ENCODE peak calls at places on chromosomes 2 and 18, in ten cellular contexts. One of them, this sample, is unnamed.

GRCh38 chr2:191274404-191274803 is 29.2 kb downstream of the MYO1B start:
- DNase-seq in mesothelial cell of epicardium: no peak
- DNase-seq in astrocyte of the cerebellum: no peak
- DNase-seq in esophagus squamous epithelium: no peak
- DNase-seq in activated naive CD4-positive, alpha-beta T cell treated with anti-CD3 and anti-CD28 coated beads for 36 hours: no peak
- DNase-seq in stimulated activated CD4-positive, alpha-beta T cell treated with anti-CD3 and anti-CD28 coated beads, Interleukin-15, amount 100 ng/mL, for 1 hour: no peak
- DNase-seq in left ventricle myocardium superior: no peak
- DNase-seq in Karpas-422: no peak
- DNase-seq in prostate gland: no peak
- DNase-seq in ELR: no peak
- DNase-seq in this sample: no peak

GRCh38 chr2:238785528-238785860 is 62.4 kb upstream of the TWIST2 start:
- DNase-seq in mesothelial cell of epicardium: no peak
- DNase-seq in astrocyte of the cerebellum: no peak
- DNase-seq in esophagus squamous epithelium: no peak
- DNase-seq in activated naive CD4-positive, alpha-beta T cell treated with anti-CD3 and anti-CD28 coated beads for 36 hours: no peak
- DNase-seq in stimulated activated CD4-positive, alpha-beta T cell treated with anti-CD3 and anti-CD28 coated beads, Interleukin-15, amount 100 ng/mL, for 1 hour: no peak
- DNase-seq in left ventricle myocardium superior: no peak
- DNase-seq in Karpas-422: no peak
- DNase-seq in prostate gland: no peak
- DNase-seq in ELR: peak
- DNase-seq in this sample: no peak

GRCh38 chr2:146123714-146124113 is 1603.8 kb upstream of the ZEB2 start:
- DNase-seq in mesothelial cell of epicardium: no peak
- DNase-seq in astrocyte of the cerebellum: no peak
- DNase-seq in esophagus squamous epithelium: no peak
- DNase-seq in activated naive CD4-positive, alpha-beta T cell treated with anti-CD3 and anti-CD28 coated beads for 36 hours: no peak
- DNase-seq in stimulated activated CD4-positive, alpha-beta T cell treated with anti-CD3 and anti-CD28 coated beads, Interleukin-15, amount 100 ng/mL, for 1 hour: no peak
- DNase-seq in left ventricle myocardium superior: no peak
- DNase-seq in Karpas-422: no peak
- DNase-seq in prostate gland: no peak
- DNase-seq in ELR: peak
- DNase-seq in this sample: no peak

GRCh38 chr2:40256649-40257048 is 195.2 kb downstream of the SLC8A1 start:
- DNase-seq in mesothelial cell of epicardium: no peak
- DNase-seq in astrocyte of the cerebellum: no peak
- DNase-seq in esophagus squamous epithelium: no peak
- DNase-seq in activated naive CD4-positive, alpha-beta T cell treated with anti-CD3 and anti-CD28 coated beads for 36 hours: no peak
- DNase-seq in stimulated activated CD4-positive, alpha-beta T cell treated with anti-CD3 and anti-CD28 coated beads, Interleukin-15, amount 100 ng/mL, for 1 hour: no peak
- DNase-seq in left ventricle myocardium superior: no peak
- DNase-seq in Karpas-422: peak
- DNase-seq in prostate gland: no peak
- DNase-seq in ELR: peak
- DNase-seq in this sample: no peak

GRCh38 chr2:238865744-238866355 is 18.0 kb downstream of the TWIST2 start:
- DNase-seq in mesothelial cell of epicardium: no peak
- DNase-seq in astrocyte of the cerebellum: no peak
- DNase-seq in esophagus squamous epithelium: no peak
- DNase-seq in activated naive CD4-positive, alpha-beta T cell treated with anti-CD3 and anti-CD28 coated beads for 36 hours: no peak
- DNase-seq in stimulated activated CD4-positive, alpha-beta T cell treated with anti-CD3 and anti-CD28 coated beads, Interleukin-15, amount 100 ng/mL, for 1 hour: no peak
- DNase-seq in left ventricle myocardium superior: no peak
- DNase-seq in Karpas-422: no peak
- DNase-seq in prostate gland: no peak
- DNase-seq in ELR: no peak
- DNase-seq in this sample: no peak

GRCh38 chr18:77105021-77105420 is 27.6 kb downstream of the MBP start:
- DNase-seq in mesothelial cell of epicardium: no peak
- DNase-seq in astrocyte of the cerebellum: no peak
- DNase-seq in esophagus squamous epithelium: no peak
- DNase-seq in activated naive CD4-positive, alpha-beta T cell treated with anti-CD3 and anti-CD28 coated beads for 36 hours: peak
- DNase-seq in stimulated activated CD4-positive, alpha-beta T cell treated with anti-CD3 and anti-CD28 coated beads, Interleukin-15, amount 100 ng/mL, for 1 hour: no peak
- DNase-seq in left ventricle myocardium superior: no peak
- DNase-seq in Karpas-422: no peak
- DNase-seq in prostate gland: no peak
- DNase-seq in ELR: no peak
- DNase-seq in this sample: peak

GRCh38 chr18:79754022-79754761 is 43.5 kb upstream of the KCNG2 start:
- DNase-seq in mesothelial cell of epicardium: no peak
- DNase-seq in astrocyte of the cerebellum: no peak
- DNase-seq in esophagus squamous epithelium: no peak
- DNase-seq in activated naive CD4-positive, alpha-beta T cell treated with anti-CD3 and anti-CD28 coated beads for 36 hours: no peak
- DNase-seq in stimulated activated CD4-positive, alpha-beta T cell treated with anti-CD3 and anti-CD28 coated beads, Interleukin-15, amount 100 ng/mL, for 1 hour: no peak
- DNase-seq in left ventricle myocardium superior: no peak
- DNase-seq in Karpas-422: no peak
- DNase-seq in prostate gland: no peak
- DNase-seq in ELR: no peak
- DNase-seq in this sample: no peak

GRCh38 chr2:241833938-241834852 is 24.5 kb downstream of the PDCD1 start:
- DNase-seq in mesothelial cell of epicardium: no peak
- DNase-seq in astrocyte of the cerebellum: no peak
- DNase-seq in esophagus squamous epithelium: no peak
- DNase-seq in activated naive CD4-positive, alpha-beta T cell treated with anti-CD3 and anti-CD28 coated beads for 36 hours: no peak
- DNase-seq in stimulated activated CD4-positive, alpha-beta T cell treated with anti-CD3 and anti-CD28 coated beads, Interleukin-15, amount 100 ng/mL, for 1 hour: no peak
- DNase-seq in left ventricle myocardium superior: no peak
- DNase-seq in Karpas-422: no peak
- DNase-seq in prostate gland: no peak
- DNase-seq in ELR: no peak
- DNase-seq in this sample: no peak

GRCh38 chr18:59142274-59142673 is 2.6 kb downstream of the SEC11C start:
- DNase-seq in mesothelial cell of epicardium: no peak
- DNase-seq in astrocyte of the cerebellum: no peak
- DNase-seq in esophagus squamous epithelium: no peak
- DNase-seq in activated naive CD4-positive, alpha-beta T cell treated with anti-CD3 and anti-CD28 coated beads for 36 hours: peak
- DNase-seq in stimulated activated CD4-positive, alpha-beta T cell treated with anti-CD3 and anti-CD28 coated beads, Interleukin-15, amount 100 ng/mL, for 1 hour: no peak
- DNase-seq in left ventricle myocardium superior: no peak
- DNase-seq in Karpas-422: peak
- DNase-seq in prostate gland: no peak
- DNase-seq in ELR: no peak
- DNase-seq in this sample: no peak

GRCh38 chr2:179987916-179988315 is 19.2 kb downstream of the CWC22 start:
- DNase-seq in mesothelial cell of epicardium: no peak
- DNase-seq in astrocyte of the cerebellum: no peak
- DNase-seq in esophagus squamous epithelium: no peak
- DNase-seq in activated naive CD4-positive, alpha-beta T cell treated with anti-CD3 and anti-CD28 coated beads for 36 hours: no peak
- DNase-seq in stimulated activated CD4-positive, alpha-beta T cell treated with anti-CD3 and anti-CD28 coated beads, Interleukin-15, amount 100 ng/mL, for 1 hour: no peak
- DNase-seq in left ventricle myocardium superior: no peak
- DNase-seq in Karpas-422: no peak
- DNase-seq in prostate gland: no peak
- DNase-seq in ELR: no peak
- DNase-seq in this sample: no peak

GRCh38 chr2:238220274-238220891 is 16.9 kb upstream of the ILKAP start:
- DNase-seq in mesothelial cell of epicardium: no peak
- DNase-seq in astrocyte of the cerebellum: no peak
- DNase-seq in esophagus squamous epithelium: no peak
- DNase-seq in activated naive CD4-positive, alpha-beta T cell treated with anti-CD3 and anti-CD28 coated beads for 36 hours: no peak
- DNase-seq in stimulated activated CD4-positive, alpha-beta T cell treated with anti-CD3 and anti-CD28 coated beads, Interleukin-15, amount 100 ng/mL, for 1 hour: no peak
- DNase-seq in left ventricle myocardium superior: no peak
- DNase-seq in Karpas-422: no peak
- DNase-seq in prostate gland: no peak
- DNase-seq in ELR: no peak
- DNase-seq in this sample: no peak

GRCh38 chr2:128520787-128521186 is 202.1 kb upstream of the HS6ST1 start:
- DNase-seq in mesothelial cell of epicardium: no peak
- DNase-seq in astrocyte of the cerebellum: no peak
- DNase-seq in esophagus squamous epithelium: no peak
- DNase-seq in activated naive CD4-positive, alpha-beta T cell treated with anti-CD3 and anti-CD28 coated beads for 36 hours: peak
- DNase-seq in stimulated activated CD4-positive, alpha-beta T cell treated with anti-CD3 and anti-CD28 coated beads, Interleukin-15, amount 100 ng/mL, for 1 hour: no peak
- DNase-seq in left ventricle myocardium superior: no peak
- DNase-seq in Karpas-422: no peak
- DNase-seq in prostate gland: no peak
- DNase-seq in ELR: no peak
- DNase-seq in this sample: no peak

GRCh38 chr2:95039410-95039809 is 13.9 kb downstream of the MAL start:
- DNase-seq in mesothelial cell of epicardium: no peak
- DNase-seq in astrocyte of the cerebellum: no peak
- DNase-seq in esophagus squamous epithelium: no peak
- DNase-seq in activated naive CD4-positive, alpha-beta T cell treated with anti-CD3 and anti-CD28 coated beads for 36 hours: no peak
- DNase-seq in stimulated activated CD4-positive, alpha-beta T cell treated with anti-CD3 and anti-CD28 coated beads, Interleukin-15, amount 100 ng/mL, for 1 hour: no peak
- DNase-seq in left ventricle myocardium superior: no peak
- DNase-seq in Karpas-422: no peak
- DNase-seq in prostate gland: no peak
- DNase-seq in ELR: no peak
- DNase-seq in this sample: no peak

GRCh38 chr18:74832381-74832780 is 234.7 kb downstream of the ZNF407 start:
- DNase-seq in mesothelial cell of epicardium: no peak
- DNase-seq in astrocyte of the cerebellum: no peak
- DNase-seq in esophagus squamous epithelium: no peak
- DNase-seq in activated naive CD4-positive, alpha-beta T cell treated with anti-CD3 and anti-CD28 coated beads for 36 hours: no peak
- DNase-seq in stimulated activated CD4-positive, alpha-beta T cell treated with anti-CD3 and anti-CD28 coated beads, Interleukin-15, amount 100 ng/mL, for 1 hour: no peak
- DNase-seq in left ventricle myocardium superior: no peak
- DNase-seq in Karpas-422: no peak
- DNase-seq in prostate gland: no peak
- DNase-seq in ELR: no peak
- DNase-seq in this sample: no peak

GRCh38 chr18:46283895-46284295 is 179.7 kb downstream of the HAUS1 start:
- DNase-seq in mesothelial cell of epicardium: no peak
- DNase-seq in astrocyte of the cerebellum: no peak
- DNase-seq in esophagus squamous epithelium: no peak
- DNase-seq in activated naive CD4-positive, alpha-beta T cell treated with anti-CD3 and anti-CD28 coated beads for 36 hours: no peak
- DNase-seq in stimulated activated CD4-positive, alpha-beta T cell treated with anti-CD3 and anti-CD28 coated beads, Interleukin-15, amount 100 ng/mL, for 1 hour: no peak
- DNase-seq in left ventricle myocardium superior: no peak
- DNase-seq in Karpas-422: peak
- DNase-seq in prostate gland: no peak
- DNase-seq in ELR: no peak
- DNase-seq in this sample: no peak

This sample was measured in brain pericyte.